ENCODE peak calls at places on chromosomes 1 and 21, in five cellular contexts. One of them, this sample, is unnamed.

GRCh38 chr1:38885092-38885491 is 3.7 kb upstream of the GJA9 start:
- DNase-seq in psoas muscle: no peak
- DNase-seq in lower lobe of right lung: no peak
- DNase-seq in K562: no peak
- DNase-seq in fibroblast of lung: no peak
- DNase-seq in this sample: no peak

GRCh38 chr1:227774051-227774720 is 39.0 kb downstream of the SNAP47 start:
- DNase-seq in psoas muscle: no peak
- DNase-seq in lower lobe of right lung: no peak
- DNase-seq in K562: no peak
- DNase-seq in fibroblast of lung: no peak
- DNase-seq in this sample: no peak

GRCh38 chr1:26158271-26159112 is at the start of gene FAM110D:
- DNase-seq in psoas muscle: no peak
- DNase-seq in lower lobe of right lung: no peak
- DNase-seq in K562: no peak
- DNase-seq in fibroblast of lung: no peak
- DNase-seq in this sample: no peak

GRCh38 chr1:36911631-36912364 is 122.5 kb downstream of the GRIK3 start:
- DNase-seq in psoas muscle: no peak
- DNase-seq in lower lobe of right lung: no peak
- DNase-seq in K562: no peak
- DNase-seq in fibroblast of lung: no peak
- DNase-seq in this sample: no peak

GRCh38 chr1:50023292-50024159 is at the start of gene AGBL4:
- DNase-seq in psoas muscle: peak
- DNase-seq in lower lobe of right lung: peak
- DNase-seq in K562: peak
- DNase-seq in fibroblast of lung: peak
- DNase-seq in this sample: peak

GRCh38 chr21:44888581-44889550 is 15.4 kb upstream of the PTTG1IP start:
- DNase-seq in psoas muscle: peak
- DNase-seq in lower lobe of right lung: peak
- DNase-seq in K562: no peak
- DNase-seq in fibroblast of lung: no peak
- DNase-seq in this sample: no peak

GRCh38 chr1:74246266-74246665 is 11.1 kb downstream of the TNNI3K start:
- DNase-seq in psoas muscle: no peak
- DNase-seq in lower lobe of right lung: no peak
- DNase-seq in K562: no peak
- DNase-seq in fibroblast of lung: peak
- DNase-seq in this sample: no peak

GRCh38 chr1:207825719-207826556 is 74.1 kb downstream of the CD46 start:
- DNase-seq in psoas muscle: peak
- DNase-seq in lower lobe of right lung: peak
- DNase-seq in K562: peak
- DNase-seq in fibroblast of lung: peak
- DNase-seq in this sample: no peak

GRCh38 chr1:30749691-30750583 is 7.6 kb downstream of the LAPTM5 start:
- DNase-seq in psoas muscle: no peak
- DNase-seq in lower lobe of right lung: no peak
- DNase-seq in K562: no peak
- DNase-seq in fibroblast of lung: no peak
- DNase-seq in this sample: no peak

GRCh38 chr1:52355847-52356505 is 10.0 kb downstream of the CC2D1B start:
- DNase-seq in psoas muscle: no peak
- DNase-seq in lower lobe of right lung: no peak
- DNase-seq in K562: no peak
- DNase-seq in fibroblast of lung: no peak
- DNase-seq in this sample: no peak

GRCh38 chr1:185846672-185847440 is 112.7 kb downstream of the HMCN1 start:
- DNase-seq in psoas muscle: no peak
- DNase-seq in lower lobe of right lung: no peak
- DNase-seq in K562: no peak
- DNase-seq in fibroblast of lung: peak
- DNase-seq in this sample: no peak

GRCh38 chr1:199843856-199844255 is 183.7 kb upstream of the NR5A2 start:
- DNase-seq in psoas muscle: no peak
- DNase-seq in lower lobe of right lung: no peak
- DNase-seq in K562: no peak
- DNase-seq in fibroblast of lung: peak
- DNase-seq in this sample: no peak

DNA sequence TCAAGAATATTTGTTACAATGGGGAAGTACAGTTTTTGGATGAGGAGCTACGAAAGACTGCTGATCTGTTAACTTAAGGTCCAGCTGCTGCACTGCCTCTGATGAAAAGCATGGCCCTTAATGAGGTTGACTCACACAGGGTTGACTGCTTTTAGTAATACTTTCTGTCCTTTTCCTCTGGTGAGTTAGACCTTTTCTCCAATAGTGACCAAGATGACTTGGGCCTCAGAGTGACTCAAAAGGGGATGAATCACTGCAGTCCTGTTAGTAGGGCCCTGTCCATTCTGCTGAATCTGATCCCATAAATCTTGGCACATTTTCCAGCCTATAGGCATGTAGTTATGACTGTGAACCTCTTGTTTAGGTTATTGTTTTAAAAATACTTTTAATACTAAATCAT is 2.7 kb downstream of the DISP1 start:
- DNase-seq in psoas muscle: no peak
- DNase-seq in lower lobe of right lung: no peak
- DNase-seq in K562: no peak
- DNase-seq in fibroblast of lung: peak
- DNase-seq in this sample: peak
- H3K4me3 ChIP-seq in psoas muscle: no peak
- H3K4me3 ChIP-seq in lower lobe of right lung: no peak
- H3K4me3 ChIP-seq in K562: no peak
- H3K4me3 ChIP-seq in fibroblast of lung: peak
- H3K4me3 ChIP-seq in this sample: no peak

GRCh38 chr21:37036177-37036576 is 29.7 kb downstream of the RIPPLY3 start:
- DNase-seq in psoas muscle: no peak
- DNase-seq in lower lobe of right lung: no peak
- DNase-seq in K562: no peak
- DNase-seq in fibroblast of lung: no peak
- DNase-seq in this sample: peak

GRCh38 chr21:37032877-37033471 is 26.5 kb downstream of the RIPPLY3 start:
- DNase-seq in psoas muscle: no peak
- DNase-seq in lower lobe of right lung: no peak
- DNase-seq in K562: no peak
- DNase-seq in fibroblast of lung: peak
- DNase-seq in this sample: peak

GRCh38 chr21:37030864-37031263 is 24.4 kb downstream of the RIPPLY3 start:
- DNase-seq in psoas muscle: no peak
- DNase-seq in lower lobe of right lung: no peak
- DNase-seq in K562: no peak
- DNase-seq in fibroblast of lung: no peak
- DNase-seq in this sample: no peak

GRCh38 chr21:37028579-37028978 is 22.1 kb downstream of the RIPPLY3 start:
- DNase-seq in psoas muscle: no peak
- DNase-seq in lower lobe of right lung: no peak
- DNase-seq in K562: no peak
- DNase-seq in fibroblast of lung: no peak
- DNase-seq in this sample: no peak

GRCh38 chr21:37032293-37032692 is 25.8 kb downstream of the RIPPLY3 start:
- DNase-seq in psoas muscle: no peak
- DNase-seq in lower lobe of right lung: no peak
- DNase-seq in K562: no peak
- DNase-seq in fibroblast of lung: no peak
- DNase-seq in this sample: no peak
- H3K4me3 ChIP-seq in psoas muscle: no peak
- H3K4me3 ChIP-seq in lower lobe of right lung: no peak
- H3K4me3 ChIP-seq in K562: no peak
- H3K4me3 ChIP-seq in fibroblast of lung: no peak
- H3K4me3 ChIP-seq in this sample: no peak

GRCh38 chr1:226672217-226672838 is 66.8 kb downstream of the ITPKB start:
- DNase-seq in psoas muscle: no peak
- DNase-seq in lower lobe of right lung: no peak
- DNase-seq in K562: no peak
- DNase-seq in fibroblast of lung: no peak
- DNase-seq in this sample: no peak

GRCh38 chr1:226676381-226676780 is 62.7 kb downstream of the ITPKB start:
- DNase-seq in psoas muscle: no peak
- DNase-seq in lower lobe of right lung: no peak
- DNase-seq in K562: no peak
- DNase-seq in fibroblast of lung: peak
- DNase-seq in this sample: no peak

GRCh38 chr1:226675720-226676357 is 63.2 kb downstream of the ITPKB start:
- DNase-seq in psoas muscle: no peak
- DNase-seq in lower lobe of right lung: no peak
- DNase-seq in K562: no peak
- DNase-seq in fibroblast of lung: no peak
- DNase-seq in this sample: no peak

GRCh38 chr1:226677121-226678020 is 61.7 kb downstream of the ITPKB start:
- DNase-seq in psoas muscle: peak
- DNase-seq in lower lobe of right lung: no peak
- DNase-seq in K562: no peak
- DNase-seq in fibroblast of lung: peak
- DNase-seq in this sample: peak

DNA sequence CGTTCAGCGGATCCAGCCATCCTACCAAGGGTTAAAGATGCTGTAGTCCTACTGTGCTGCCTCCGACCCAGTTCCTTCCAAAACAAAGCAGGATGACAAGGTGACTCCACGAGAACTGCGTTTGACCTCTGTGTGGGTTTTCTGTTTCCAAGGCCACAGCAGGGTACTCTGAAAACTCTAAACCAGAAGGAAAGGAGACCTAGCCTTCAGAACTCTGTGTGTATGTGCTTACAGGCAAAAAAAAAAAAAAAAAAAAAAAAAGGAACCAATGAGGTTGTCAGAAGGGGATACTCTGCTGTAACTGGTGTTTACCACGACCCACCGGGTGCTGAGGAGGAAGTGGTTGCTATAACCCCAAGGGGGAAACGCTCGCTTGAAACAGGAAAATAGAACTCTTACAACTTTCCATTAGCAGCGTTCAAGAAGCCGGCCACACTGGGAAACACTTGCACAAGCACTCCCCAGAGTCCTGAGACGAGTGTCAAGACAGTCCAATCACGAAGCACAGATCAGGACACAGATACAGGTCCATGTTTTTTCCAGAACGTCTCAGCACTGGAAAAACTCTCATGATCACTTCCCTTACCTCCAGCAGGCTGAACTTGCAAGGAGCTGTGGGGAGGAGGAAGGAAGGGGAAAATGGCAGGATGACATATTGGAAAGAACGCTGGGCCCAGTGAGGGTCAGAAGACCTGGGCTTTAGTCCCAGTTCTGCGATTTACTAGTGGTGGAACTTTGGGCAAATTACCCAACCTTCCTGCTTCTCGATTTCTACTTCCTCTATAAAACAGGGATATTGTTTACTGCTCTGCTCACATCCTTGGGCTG is 64.0 kb downstream of the ITPKB start:
- DNase-seq in psoas muscle: no peak
- DNase-seq in lower lobe of right lung: peak
- DNase-seq in K562: no peak
- DNase-seq in fibroblast of lung: no peak
- DNase-seq in this sample: no peak
- H3K4me3 ChIP-seq in psoas muscle: no peak
- H3K4me3 ChIP-seq in lower lobe of right lung: no peak
- H3K4me3 ChIP-seq in K562: no peak
- H3K4me3 ChIP-seq in fibroblast of lung: no peak
- H3K4me3 ChIP-seq in this sample: no peak

GRCh38 chr1:7127322-7128050 is 342.2 kb downstream of the CAMTA1 start:
- DNase-seq in psoas muscle: no peak
- DNase-seq in lower lobe of right lung: no peak
- DNase-seq in K562: no peak
- DNase-seq in fibroblast of lung: no peak
- DNase-seq in this sample: no peak
- H3K4me3 ChIP-seq in psoas muscle: no peak
- H3K4me3 ChIP-seq in lower lobe of right lung: no peak
- H3K4me3 ChIP-seq in K562: no peak
- H3K4me3 ChIP-seq in fibroblast of lung: no peak
- H3K4me3 ChIP-seq in this sample: no peak